ENCODE peak calls at places on chromosomes 6 and 20, in four cellular contexts. One of them, this sample, is unnamed.

GRCh38 chr6:148577687-148578488 is 168.9 kb upstream of the UST start:
- DNase-seq in left lung: peak; percentile 88
- DNase-seq in foreskin fibroblast: peak; percentile 84
- DNase-seq in fibroblast of the aortic adventitia: peak; percentile 85
- DNase-seq in this sample: peak; percentile 90

GRCh38 chr20:462199-462991 is at the start of gene TBC1D20:
- DNase-seq in left lung: peak; percentile 96
- DNase-seq in foreskin fibroblast: peak; percentile 85
- DNase-seq in fibroblast of the aortic adventitia: peak; percentile 84
- DNase-seq in this sample: peak; percentile 91

GRCh38 chr20:36720510-36720909 is 25.4 kb downstream of the NDRG3 start:
- DNase-seq in left lung: no peak
- DNase-seq in foreskin fibroblast: no peak
- DNase-seq in fibroblast of the aortic adventitia: peak; percentile 7
- DNase-seq in this sample: no peak

GRCh38 chr6:17448165-17448564 is 54.8 kb downstream of the CAP2 start:
- DNase-seq in left lung: no peak
- DNase-seq in foreskin fibroblast: no peak
- DNase-seq in fibroblast of the aortic adventitia: peak; percentile 19
- DNase-seq in this sample: no peak

GRCh38 chr20:37243076-37243936 is 18.3 kb downstream of the GHRH start:
- DNase-seq in left lung: no peak
- DNase-seq in foreskin fibroblast: no peak
- DNase-seq in fibroblast of the aortic adventitia: no peak
- DNase-seq in this sample: no peak

GRCh38 chr20:11271319-11271718 is 597.5 kb upstream of the JAG1 start:
- DNase-seq in left lung: peak; percentile 41
- DNase-seq in foreskin fibroblast: no peak
- DNase-seq in fibroblast of the aortic adventitia: no peak
- DNase-seq in this sample: no peak

GRCh38 chr6:6626227-6626626 is 37.7 kb downstream of the LY86 start:
- DNase-seq in left lung: no peak
- DNase-seq in foreskin fibroblast: no peak
- DNase-seq in fibroblast of the aortic adventitia: no peak
- DNase-seq in this sample: no peak

GRCh38 chr6:104714796-104715195 is 144.9 kb downstream of the HACE1 start:
- DNase-seq in left lung: no peak
- DNase-seq in foreskin fibroblast: no peak
- DNase-seq in fibroblast of the aortic adventitia: no peak
- DNase-seq in this sample: no peak

GRCh38 chr6:42428326-42429041 is 23.2 kb downstream of the TRERF1 start:
- DNase-seq in left lung: no peak
- DNase-seq in foreskin fibroblast: peak; percentile 43
- DNase-seq in fibroblast of the aortic adventitia: peak; percentile 61
- DNase-seq in this sample: peak; percentile 60

GRCh38 chr6:112910256-112910655 is 563.1 kb downstream of the RFPL4B start:
- DNase-seq in left lung: no peak
- DNase-seq in foreskin fibroblast: peak; percentile 13
- DNase-seq in fibroblast of the aortic adventitia: peak; percentile 50
- DNase-seq in this sample: no peak

GRCh38 chr6:167898673-167899311 is 72.1 kb downstream of the AFDN start:
- DNase-seq in left lung: no peak
- DNase-seq in foreskin fibroblast: peak; percentile 17
- DNase-seq in fibroblast of the aortic adventitia: peak; percentile 71
- DNase-seq in this sample: no peak

GRCh38 chr20:40489886-40490285 is 199.2 kb downstream of the MAFB start:
- DNase-seq in left lung: no peak
- DNase-seq in foreskin fibroblast: no peak
- DNase-seq in fibroblast of the aortic adventitia: peak; percentile 30
- DNase-seq in this sample: no peak

GRCh38 chr20:49904440-49905214 is 10.7 kb downstream of the SPATA2 start:
- DNase-seq in left lung: no peak
- DNase-seq in foreskin fibroblast: no peak
- DNase-seq in fibroblast of the aortic adventitia: no peak
- DNase-seq in this sample: no peak

GRCh38 chr6:133595076-133595868 is 293.6 kb upstream of the TCF21 start:
- DNase-seq in left lung: no peak
- DNase-seq in foreskin fibroblast: peak; percentile 32
- DNase-seq in fibroblast of the aortic adventitia: peak; percentile 73
- DNase-seq in this sample: no peak

GRCh38 chr6:20038805-20039204 is 173.5 kb downstream of the MBOAT1 start:
- DNase-seq in left lung: no peak
- DNase-seq in foreskin fibroblast: peak; percentile 1
- DNase-seq in fibroblast of the aortic adventitia: no peak
- DNase-seq in this sample: no peak

GRCh38 chr6:168158980-168159349 is 80.0 kb upstream of the FRMD1 start:
- DNase-seq in left lung: no peak
- DNase-seq in foreskin fibroblast: no peak
- DNase-seq in fibroblast of the aortic adventitia: no peak
- DNase-seq in this sample: no peak

GRCh38 chr6:149182262-149182661 is 135.2 kb upstream of the TAB2 start:
- DNase-seq in left lung: no peak
- DNase-seq in foreskin fibroblast: no peak
- DNase-seq in fibroblast of the aortic adventitia: peak; percentile 59
- DNase-seq in this sample: no peak

GRCh38 chr20:10553326-10553984 is 118.3 kb downstream of the SLX4IP start:
- DNase-seq in left lung: peak; percentile 46
- DNase-seq in foreskin fibroblast: peak; percentile 58
- DNase-seq in fibroblast of the aortic adventitia: peak; percentile 88
- DNase-seq in this sample: peak; percentile 79

GRCh38 chr6:147310511-147310910 is 106.3 kb downstream of the STXBP5 start:
- DNase-seq in left lung: no peak
- DNase-seq in foreskin fibroblast: no peak
- DNase-seq in fibroblast of the aortic adventitia: no peak
- DNase-seq in this sample: no peak

DNA sequence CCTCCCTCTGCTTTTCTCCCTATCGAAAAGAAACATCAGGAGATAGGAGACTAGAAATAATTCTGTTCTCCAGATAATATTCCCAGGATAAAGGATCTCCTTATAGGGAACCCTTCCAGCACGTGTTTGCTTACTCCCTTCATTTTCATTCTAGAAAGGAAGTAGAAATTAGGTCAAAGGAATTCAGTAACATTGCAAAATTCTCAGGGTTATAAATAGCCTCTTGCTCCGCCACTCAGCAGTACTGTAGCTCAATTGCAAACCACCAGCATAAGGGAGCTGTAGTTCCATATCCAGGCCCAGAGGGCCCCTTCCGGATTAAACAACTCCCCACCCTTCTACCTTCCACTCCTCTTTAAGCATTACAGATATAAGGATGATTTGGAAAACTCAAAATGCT is 6.2 kb downstream of the ELMO2 start:
- DNase-seq in left lung: no peak
- DNase-seq in foreskin fibroblast: peak; percentile 76
- DNase-seq in fibroblast of the aortic adventitia: peak; percentile 79
- DNase-seq in this sample: no peak
- H3K4me3 ChIP-seq in left lung: no peak overlapping the region
- H3K4me3 ChIP-seq in foreskin fibroblast: no peak overlapping the region
- H3K4me3 ChIP-seq in fibroblast of the aortic adventitia: peak overlapping the region; percentile 7
- H3K4me3 ChIP-seq in this sample: peak overlapping the region; percentile 47

GRCh38 chr6:15249371-15250019 is 3.6 kb downstream of the JARID2 start:
- DNase-seq in left lung: no peak
- DNase-seq in foreskin fibroblast: no peak
- DNase-seq in fibroblast of the aortic adventitia: peak; percentile 38
- DNase-seq in this sample: no peak

GRCh38 chr6:15246217-15247211 is 645 bp downstream of the JARID2 start:
- DNase-seq in left lung: no peak
- DNase-seq in foreskin fibroblast: no peak
- DNase-seq in fibroblast of the aortic adventitia: peak; percentile 47
- DNase-seq in this sample: no peak

GRCh38 chr6:15248451-15249370 is 2.8 kb downstream of the JARID2 start:
- DNase-seq in left lung: peak; percentile 97
- DNase-seq in foreskin fibroblast: peak; percentile 95
- DNase-seq in fibroblast of the aortic adventitia: peak; percentile 95
- DNase-seq in this sample: peak; percentile 94

GRCh38 chr6:15247214-15247749 is 1.4 kb downstream of the JARID2 start:
- DNase-seq in left lung: no peak
- DNase-seq in foreskin fibroblast: no peak
- DNase-seq in fibroblast of the aortic adventitia: no peak
- DNase-seq in this sample: no peak

DNA sequence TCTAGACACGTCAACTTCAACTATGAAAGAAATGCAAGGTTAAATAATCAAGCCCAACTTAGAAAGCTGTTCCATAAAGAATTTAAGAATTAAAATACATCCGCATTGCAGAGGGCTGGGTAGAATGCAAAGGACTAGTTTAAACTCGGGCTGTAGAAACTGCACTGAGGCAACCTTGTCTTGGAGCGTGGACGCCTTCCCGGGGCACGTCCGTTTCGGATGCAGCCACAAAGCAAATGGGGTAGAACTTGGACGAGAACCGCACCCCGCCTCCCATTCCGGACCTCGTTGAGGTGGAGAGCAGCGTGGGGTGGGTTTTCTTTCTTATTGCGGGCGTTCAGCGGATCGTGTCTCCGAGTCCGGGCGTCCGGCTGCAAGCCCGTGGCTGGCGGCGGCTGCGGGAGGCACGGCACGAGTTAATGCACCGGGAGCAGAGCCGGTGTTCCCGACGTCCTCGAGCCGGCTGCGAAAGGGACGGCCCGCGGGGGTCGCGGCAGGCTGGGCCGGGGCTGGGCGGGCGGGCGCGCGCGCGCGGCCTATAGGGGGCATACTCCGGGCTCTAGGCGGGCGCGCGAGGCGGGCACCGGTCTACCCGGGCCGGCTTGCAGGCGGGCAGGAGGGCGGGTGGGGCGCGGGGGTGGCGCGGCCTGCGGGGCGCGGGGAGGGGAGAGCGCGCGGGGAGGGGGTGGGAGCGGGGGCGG is 2.0 kb downstream of the JARID2 start:
- DNase-seq in left lung: peak; percentile 93
- DNase-seq in foreskin fibroblast: no peak
- DNase-seq in fibroblast of the aortic adventitia: peak; percentile 68
- DNase-seq in this sample: peak; percentile 77
- TF ChIP-seq CTCF in left lung: peak; percentile 24
- TF ChIP-seq CTCF in foreskin fibroblast: no peak
- TF ChIP-seq CTCF in fibroblast of the aortic adventitia: peak; percentile 9
- TF ChIP-seq CTCF in this sample: peak; percentile 44

GRCh38 chr20:62006482-62006881 is 59.2 kb downstream of the TAF4 start:
- DNase-seq in left lung: no peak
- DNase-seq in foreskin fibroblast: no peak
- DNase-seq in fibroblast of the aortic adventitia: no peak
- DNase-seq in this sample: no peak

GRCh38 chr20:62004614-62005013 is 61.1 kb downstream of the TAF4 start:
- DNase-seq in left lung: no peak
- DNase-seq in foreskin fibroblast: no peak
- DNase-seq in fibroblast of the aortic adventitia: no peak
- DNase-seq in this sample: no peak

GRCh38 chr20:62002882-62003480 is 62.7 kb downstream of the TAF4 start:
- DNase-seq in left lung: no peak
- DNase-seq in foreskin fibroblast: no peak
- DNase-seq in fibroblast of the aortic adventitia: no peak
- DNase-seq in this sample: no peak

GRCh38 chr20:62001178-62001715 is 64.4 kb downstream of the TAF4 start:
- DNase-seq in left lung: peak; percentile 54
- DNase-seq in foreskin fibroblast: no peak
- DNase-seq in fibroblast of the aortic adventitia: no peak
- DNase-seq in this sample: no peak

DNA sequence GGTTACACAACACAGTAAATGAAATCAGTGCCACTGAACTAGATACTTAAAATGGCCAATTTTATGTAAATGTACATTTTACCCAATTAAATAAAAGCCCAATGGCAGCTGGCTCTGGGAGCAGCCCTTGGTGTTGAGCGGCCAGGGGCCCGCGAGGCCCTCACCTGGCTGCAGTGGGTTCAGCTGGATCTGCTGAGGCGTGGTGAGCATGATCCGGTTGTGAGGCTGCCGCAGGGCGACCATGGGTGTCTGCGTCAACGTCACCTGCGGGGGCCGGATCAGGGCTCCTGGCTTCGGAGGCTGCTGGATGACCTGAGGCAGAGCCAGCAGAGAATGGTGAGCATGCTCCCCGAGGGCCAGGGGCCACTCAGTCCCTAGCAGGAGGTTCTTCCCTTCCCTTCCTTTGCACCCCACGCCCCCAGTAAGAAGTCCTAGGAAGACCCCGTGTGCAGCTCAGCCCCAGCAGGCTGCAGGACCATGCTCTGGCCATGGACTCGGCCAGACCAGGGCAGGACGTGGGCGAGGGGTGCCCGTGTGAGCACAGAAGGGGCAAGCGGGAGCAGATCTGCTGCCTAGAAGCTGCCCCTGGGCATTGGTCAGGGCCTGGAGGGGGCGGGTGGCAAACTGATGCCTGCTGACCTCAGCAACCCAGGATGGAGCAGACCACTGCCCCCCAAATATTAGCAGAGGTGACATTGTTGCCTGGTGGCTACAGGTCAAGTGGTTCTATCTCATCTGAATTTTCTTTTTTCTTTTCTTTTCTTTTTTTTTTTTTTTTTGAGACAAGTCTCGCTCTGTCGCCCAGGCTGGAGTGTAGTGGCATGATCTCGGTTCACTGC is 61.9 kb downstream of the TAF4 start:
- DNase-seq in left lung: peak; percentile 61
- DNase-seq in foreskin fibroblast: no peak
- DNase-seq in fibroblast of the aortic adventitia: no peak
- DNase-seq in this sample: no peak
- H3K4me3 ChIP-seq in left lung: no peak overlapping the region
- H3K4me3 ChIP-seq in foreskin fibroblast: no peak overlapping the region
- H3K4me3 ChIP-seq in fibroblast of the aortic adventitia: no peak overlapping the region
- H3K4me3 ChIP-seq in this sample: no peak overlapping the region

GRCh38 chr6:36423101-36423824 is 19.4 kb downstream of the PXT1 start:
- DNase-seq in left lung: peak; percentile 100
- DNase-seq in foreskin fibroblast: peak; percentile 98
- DNase-seq in fibroblast of the aortic adventitia: peak; percentile 96
- DNase-seq in this sample: peak; percentile 99
- TF ChIP-seq CTCF in left lung: peak; percentile 45
- TF ChIP-seq CTCF in foreskin fibroblast: peak; percentile 65
- TF ChIP-seq CTCF in fibroblast of the aortic adventitia: peak; percentile 65
- TF ChIP-seq CTCF in this sample: peak; percentile 59

GRCh38 chr20:45391559-45391958 is 13.4 kb upstream of the TP53TG5 start:
- DNase-seq in left lung: no peak
- DNase-seq in foreskin fibroblast: no peak
- DNase-seq in fibroblast of the aortic adventitia: no peak
- DNase-seq in this sample: no peak
- H3K4me3 ChIP-seq in left lung: no peak overlapping the region
- H3K4me3 ChIP-seq in foreskin fibroblast: no peak overlapping the region
- H3K4me3 ChIP-seq in fibroblast of the aortic adventitia: no peak overlapping the region
- H3K4me3 ChIP-seq in this sample: no peak overlapping the region